ENCODE peak calls at places on chromosomes 11 and 22, in five cellular contexts. K, H, T, Y and A are unnamed samples.

GRCh38 chr11:57461841-57462489 is 1.6 kb downstream of the RTN4RL2 start:
- DNase-seq in K (no peak), H (no peak), T (no peak), Y (no peak), A (no peak)

GRCh38 chr22:20562607-20563463 is 55.4 kb downstream of the MED15 start:
- DNase-seq in K (no peak), H (no peak), T (no peak), Y (no peak), A (no peak)

GRCh38 chr11:120013325-120014250 is 124.3 kb downstream of the TRIM29 start:
- DNase-seq in K (peak), H (peak), T (peak), Y (peak), A (peak)

GRCh38 chr22:32528984-32529982 is 54.7 kb downstream of the FBXO7 start:
- DNase-seq in K (peak), H (peak), T (peak), Y (peak), A (peak)

GRCh38 chr11:125562430-125562829 is 6.8 kb upstream of the EI24 start:
- DNase-seq in K (no peak), H (no peak), T (no peak), Y (no peak), A (no peak)

GRCh38 chr11:704799-705645 is 1.0 kb upstream of the EPS8L2 start:
- DNase-seq in K (peak), H (no peak), T (no peak), Y (no peak), A (peak)

GRCh38 chr22:37345863-37346514 is 63.7 kb downstream of the CYTH4 start:
- DNase-seq in K (peak), H (peak), T (peak), Y (peak), A (peak)

GRCh38 chr22:47316020-47316419 is 553.6 kb downstream of the TBC1D22A start:
- DNase-seq in K (no peak), H (no peak), T (no peak), Y (no peak), A (no peak)

GRCh38 chr11:96328395-96329010 is 14.5 kb downstream of the MAML2 start:
- DNase-seq in K (peak), H (peak), T (no peak), Y (no peak), A (peak)

GRCh38 chr11:78823588-78823987 is 248.9 kb upstream of the NARS2 start:
- DNase-seq in K (no peak), H (no peak), T (no peak), Y (peak), A (no peak)

GRCh38 chr22:49807780-49808708 is 19.6 kb downstream of the BRD1 start:
- DNase-seq in K (no peak), H (no peak), T (peak), Y (peak), A (no peak)

GRCh38 chr11:121425818-121426217 is 26.3 kb upstream of the SORL1 start:
- DNase-seq in K (no peak), H (no peak), T (no peak), Y (no peak), A (no peak)

GRCh38 chr11:67071420-67072284 is 15.0 kb downstream of the RHOD start:
- DNase-seq in K (peak), H (peak), T (peak), Y (peak), A (no peak)

GRCh38 chr11:2988996-2989395 is 3.1 kb downstream of the NAP1L4 start:
- DNase-seq in K (no peak), H (no peak), T (no peak), Y (peak), A (peak)

DNA sequence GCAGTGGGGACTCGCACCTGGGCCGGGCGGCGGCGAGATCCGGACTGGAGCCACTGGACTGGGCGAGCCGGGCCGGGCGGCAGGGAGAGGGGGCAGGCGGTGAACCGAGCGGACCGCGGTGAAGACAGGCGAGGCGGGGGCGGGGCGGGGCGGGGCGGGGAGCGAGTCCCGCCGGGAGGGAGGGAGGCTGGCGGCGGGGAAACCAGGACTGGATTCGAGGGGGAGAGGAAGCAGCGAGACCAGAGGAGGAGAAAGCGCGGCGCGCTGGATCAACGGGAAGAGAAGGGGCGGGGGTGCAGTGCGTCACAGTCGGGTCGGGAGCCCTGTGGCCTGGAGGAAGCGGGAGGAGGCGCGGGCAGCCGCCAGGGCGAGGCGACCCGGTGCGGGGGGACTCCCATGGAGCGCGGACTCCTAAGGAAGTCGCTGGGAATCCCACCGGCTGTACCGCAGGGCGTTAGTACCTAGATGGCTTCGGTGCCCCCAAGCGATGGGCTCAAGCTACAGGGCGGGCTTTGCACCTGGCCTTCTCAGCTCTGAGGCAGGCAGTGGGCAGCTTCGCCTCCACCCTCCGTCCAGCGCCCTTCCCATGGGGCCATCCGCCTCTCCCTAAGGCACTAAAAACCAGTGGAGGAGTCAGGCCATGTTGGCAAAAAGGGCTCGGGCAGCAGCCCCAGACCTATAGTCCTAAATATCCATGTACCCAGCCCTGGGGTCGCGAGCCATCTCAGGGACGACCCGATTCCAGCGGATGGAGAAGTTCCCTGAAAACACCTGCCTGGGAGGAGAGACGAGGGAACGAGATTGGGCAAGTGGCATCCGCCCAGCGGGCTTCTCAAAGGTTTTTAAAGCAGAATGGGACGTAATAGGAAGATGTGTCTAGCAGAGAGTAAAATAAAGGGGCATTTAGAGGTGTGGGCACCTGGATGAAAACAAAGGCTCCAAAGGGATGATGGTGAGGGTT is at the start of gene TMEM121B:
- DNase-seq in K (no peak), H (peak), T (peak), Y (peak), A (peak)
- TF ChIP-seq EZH2 in K (no peak), H (peak), T (peak), Y (peak), A (peak)

DNA sequence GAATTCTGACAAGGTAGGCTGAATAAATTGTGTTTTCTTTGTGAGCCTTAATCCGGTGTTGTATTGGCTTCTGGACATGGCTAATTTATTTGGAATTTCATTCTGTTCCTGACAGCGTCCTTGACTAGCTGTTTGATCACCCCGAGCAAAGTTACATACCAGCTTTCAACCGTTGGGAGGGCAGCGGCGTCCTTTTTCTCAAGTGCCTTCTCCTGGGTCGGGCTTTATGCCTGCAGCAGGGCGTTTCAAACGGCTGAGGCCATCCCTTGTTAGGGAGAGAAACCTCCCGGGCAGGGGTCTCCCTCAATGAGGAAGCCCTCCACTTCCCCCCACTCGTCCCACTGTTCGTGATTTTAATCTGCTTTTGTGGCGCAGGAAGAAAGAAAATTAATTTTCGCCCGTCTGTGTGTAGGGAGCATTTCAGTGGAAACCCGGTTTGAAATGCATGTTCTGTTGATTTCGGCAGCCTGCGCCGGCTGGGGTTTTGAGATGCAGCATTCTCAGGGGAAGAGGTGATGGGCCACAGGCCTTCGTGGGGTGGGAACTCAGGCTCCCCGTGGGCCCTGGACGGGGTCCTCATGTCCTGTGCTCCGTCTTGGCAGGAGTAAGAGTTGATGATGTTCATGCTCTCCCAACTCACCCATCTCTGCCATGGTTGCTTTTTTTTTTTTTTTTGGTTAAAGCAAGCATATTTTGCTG is 2.8 kb upstream of the SMIM38 start:
- DNase-seq in K (no peak), H (no peak), T (no peak), Y (no peak), A (no peak)
- H2AFZ ChIP-seq in K (no peak), H (no peak), T (peak), Y (no peak), A (no peak)

DNA sequence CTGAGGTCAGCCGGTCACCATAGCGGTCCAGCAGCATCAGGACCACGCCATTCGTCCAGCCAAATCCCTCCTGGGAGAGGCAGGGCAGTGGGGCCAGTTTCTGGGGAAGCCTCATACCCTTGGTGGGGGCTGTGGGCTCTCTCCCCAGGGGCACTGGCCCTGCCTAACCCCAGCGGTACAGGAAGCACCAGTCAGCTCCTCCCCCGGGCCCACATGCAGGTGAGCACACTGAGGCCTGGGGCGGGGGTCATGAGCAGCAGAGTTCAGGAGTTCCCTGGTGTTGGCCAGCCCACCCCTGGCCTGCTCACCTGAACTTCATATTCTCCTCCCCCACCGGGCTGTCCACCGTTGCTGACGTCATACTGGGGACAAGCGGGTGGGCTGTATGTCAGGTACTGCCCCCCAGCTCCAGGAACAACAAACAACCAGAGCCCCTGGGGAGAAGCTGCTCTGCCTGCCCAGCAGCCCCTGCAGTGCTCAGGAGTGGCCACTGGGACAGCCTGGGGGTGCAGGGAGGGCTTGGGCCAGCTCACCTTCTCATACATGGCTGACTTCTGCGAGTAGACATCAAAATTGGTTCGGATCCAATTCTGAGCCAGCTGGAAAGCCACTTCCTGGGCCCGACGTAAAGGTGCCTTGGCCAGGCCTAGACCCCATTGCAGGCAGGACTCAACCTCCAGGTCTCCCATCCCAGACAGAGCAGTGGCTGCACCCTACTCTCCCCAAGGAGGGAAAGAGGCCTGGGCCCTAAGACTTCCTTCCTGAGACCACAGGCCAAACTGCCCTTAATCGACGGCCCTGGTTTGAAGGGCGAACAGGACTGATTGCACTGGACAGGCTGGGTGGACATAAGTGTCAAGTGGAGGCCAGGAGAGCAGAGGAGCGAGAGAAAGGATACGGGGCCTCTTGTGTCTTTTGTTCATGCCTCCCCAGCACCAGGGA is 20.8 kb downstream of the TREH start:
- DNase-seq in K (peak), H (peak), T (no peak), Y (peak), A (no peak)
- H3K4me2 ChIP-seq in K (peak), H (no peak), T (no peak), Y (no peak), A (no peak)

GRCh38 chr11:34595960-34596359 is 24.9 kb upstream of the EHF start:
- DNase-seq in K (no peak), H (no peak), T (no peak), Y (no peak), A (no peak)

GRCh38 chr11:34594603-34595002 is 26.3 kb upstream of the EHF start:
- DNase-seq in K (peak), H (no peak), T (no peak), Y (no peak), A (peak)

GRCh38 chr11:34593085-34593484 is 27.8 kb upstream of the EHF start:
- DNase-seq in K (no peak), H (no peak), T (no peak), Y (no peak), A (no peak)

GRCh38 chr11:34599406-34599901 is 21.4 kb upstream of the EHF start:
- DNase-seq in K (peak), H (peak), T (peak), Y (peak), A (peak)

GRCh38 chr11:34595391-34595790 is 25.5 kb upstream of the EHF start:
- DNase-seq in K (no peak), H (no peak), T (no peak), Y (no peak), A (no peak)
- TF ChIP-seq EZH2 in K (no peak), H (no peak), T (no peak), Y (no peak), A (no peak)